ENCODE peak calls at places on chromosomes 16 and 17, in ten cellular contexts. C is anterior cingulate cortex; Y is cortex of kidney; Z is fibroblast of lung; E is NCI-H226; G is effector CD4-positive, alpha-beta T cell; O is naive thymus-derived CD8-positive, alpha-beta T cell; W is effector memory CD4-positive, alpha-beta T cell; B is iris pigment epithelial cell; X is substantia nigra. M is an unnamed sample.

GRCh38 chr17:3961564-3962047 is 2.6 kb downstream of the ATP2A3 start:
- DNase-seq in C (no peak), Y (no peak), Z (no peak), E (no peak), G (no peak), O (peak), W (no peak), B (no peak), X (no peak), M (no peak)

GRCh38 chr17:76911299-76912007 is 43.2 kb downstream of the MGAT5B start:
- DNase-seq in C (no peak), Y (no peak), Z (no peak), E (no peak), G (no peak), O (no peak), W (no peak), B (no peak), X (no peak), M (no peak)

GRCh38 chr17:51258756-51259573 is 884 bp downstream of the MBTD1 start:
- DNase-seq in C (no peak), Y (no peak), Z (peak), E (no peak), G (no peak), O (no peak), W (no peak), B (peak), X (no peak), M (peak)

GRCh38 chr17:59618894-59619312 is 792 bp upstream of the CLTC start:
- DNase-seq in C (no peak), Y (no peak), Z (no peak), E (no peak), G (no peak), O (no peak), W (no peak), B (no peak), X (no peak), M (no peak)

GRCh38 chr17:37098910-37099664 is 150.3 kb downstream of the AATF start:
- DNase-seq in C (no peak), Y (no peak), Z (no peak), E (no peak), G (no peak), O (no peak), W (no peak), B (peak), X (no peak), M (no peak)

GRCh38 chr16:17070882-17071592 is 399.7 kb downstream of the XYLT1 start:
- DNase-seq in C (no peak), Y (no peak), Z (peak), E (no peak), G (peak), O (peak), W (peak), B (no peak), X (no peak), M (peak)

GRCh38 chr16:56353054-56353921 is 72.1 kb downstream of the AMFR start:
- DNase-seq in C (no peak), Y (no peak), Z (no peak), E (no peak), G (no peak), O (no peak), W (no peak), B (no peak), X (no peak), M (no peak)

GRCh38 chr17:60330731-60331130 is 61.2 kb downstream of the USP32 start:
- DNase-seq in C (no peak), Y (no peak), Z (peak), E (no peak), G (no peak), O (no peak), W (no peak), B (peak), X (no peak), M (no peak)

GRCh38 chr17:47978324-47978723 is 7.4 kb downstream of the CDK5RAP3 start:
- DNase-seq in C (no peak), Y (no peak), Z (peak), E (no peak), G (peak), O (peak), W (peak), B (peak), X (no peak), M (no peak)

GRCh38 chr16:85046957-85047866 is 19.6 kb downstream of the KIAA0513 start:
- DNase-seq in C (no peak), Y (no peak), Z (no peak), E (no peak), G (no peak), O (no peak), W (no peak), B (no peak), X (no peak), M (no peak)

GRCh38 chr17:11356371-11356770 is 115.4 kb downstream of the SHISA6 start:
- DNase-seq in C (no peak), Y (no peak), Z (no peak), E (no peak), G (no peak), O (no peak), W (no peak), B (no peak), X (no peak), M (no peak)

GRCh38 chr17:30832438-30832790 is 648 bp downstream of the ATAD5 start:
- DNase-seq in C (no peak), Y (no peak), Z (no peak), E (no peak), G (no peak), O (no peak), W (no peak), B (no peak), X (no peak), M (no peak)

GRCh38 chr17:42283241-42284019 is 4.9 kb upstream of the STAT5A start:
- DNase-seq in C (no peak), Y (no peak), Z (no peak), E (no peak), G (no peak), O (no peak), W (no peak), B (no peak), X (no peak), M (no peak)

GRCh38 chr16:2121853-2122252 is 13.8 kb downstream of the PKD1 start:
- DNase-seq in C (no peak), Y (no peak), Z (no peak), E (no peak), G (no peak), O (no peak), W (no peak), B (no peak), X (no peak), M (no peak)

GRCh38 chr17:47257651-47258339 is 4.2 kb downstream of the ITGB3 start:
- DNase-seq in C (no peak), Y (no peak), Z (peak), E (peak), G (no peak), O (no peak), W (no peak), B (peak), X (no peak), M (no peak)

GRCh38 chr16:87006789-87007745 is 310.1 kb downstream of the C16orf95 start:
- DNase-seq in C (no peak), Y (no peak), Z (peak), E (no peak), G (no peak), O (no peak), W (no peak), B (no peak), X (no peak), M (no peak)

GRCh38 chr16:52050418-52050817 is 496.5 kb downstream of the TOX3 start:
- DNase-seq in C (no peak), Y (no peak), Z (peak), E (no peak), G (no peak), O (no peak), W (no peak), B (peak), X (no peak), M (no peak)

GRCh38 chr17:37770631-37771518 is 26.0 kb upstream of the HNF1B start:
- DNase-seq in C (no peak), Y (no peak), Z (peak), E (peak), G (no peak), O (no peak), W (no peak), B (peak), X (no peak), M (peak)

GRCh38 chr16:85865-86264 is 7.8 kb downstream of the MPG start:
- DNase-seq in C (no peak), Y (no peak), Z (no peak), E (no peak), G (no peak), O (no peak), W (no peak), B (no peak), X (no peak), M (no peak)

GRCh38 chr16:72530434-72530833 is 358.5 kb upstream of the PMFBP1 start:
- DNase-seq in C (no peak), Y (no peak), Z (peak), E (peak), G (no peak), O (no peak), W (no peak), B (peak), X (no peak), M (no peak)

M was measured in stimulated activated CD4-positive, alpha-beta T cell treated with anti-CD3 and anti-CD28 coated beads, Interleukin-12 subunit alpha, Interleukin-12 subunit beta, amount 100 ng/mL, for 24 hours.